ENCODE peak calls at places on chromosomes 7 and 10, in eight cellular contexts. W is fibroblast of mammary gland, B is A549, D is fibroblast of lung, L is left lung, A is cardiac fibroblast, X is mesothelial cell of epicardium, G is RWPE1. N is an unnamed sample.

GRCh38 chr10:113131611-113132330 is 181.7 kb downstream of the TCF7L2 start:
- DNase-seq in W (peak), B (peak), D (peak), A (peak), L (no peak), G (no peak), X (no peak), N (peak)

GRCh38 chr10:67612156-67612555 is 83.8 kb downstream of the CTNNA3 start:
- DNase-seq in W (no peak), L (no peak), D (no peak), X (no peak), G (no peak), B (no peak), A (no peak), N (no peak)

GRCh38 chr10:65701168-65701776 is 1224.6 kb upstream of the LRRTM3 start:
- DNase-seq in W (no peak), D (no peak), A (no peak), B (no peak), X (no peak), L (no peak), G (no peak), N (no peak)

GRCh38 chr7:100017300-100017699 is 1.9 kb downstream of the ZKSCAN1 start:
- DNase-seq in L (no peak), W (no peak), B (no peak), X (no peak), D (no peak), G (no peak), A (no peak), N (no peak)

GRCh38 chr7:44289341-44290249 is 35.8 kb downstream of the CAMK2B start:
- DNase-seq in X (no peak), D (no peak), B (no peak), A (peak), L (no peak), G (no peak), W (no peak), N (no peak)

GRCh38 chr10:44886966-44887365 is 24.2 kb upstream of the TMEM72 start:
- DNase-seq in W (no peak), X (no peak), G (no peak), D (no peak), L (no peak), B (no peak), A (no peak), N (no peak)

GRCh38 chr7:110061387-110061786 is 1029.5 kb upstream of the LRRN3 start:
- DNase-seq in G (no peak), B (no peak), L (no peak), A (no peak), D (no peak), W (no peak), X (no peak), N (no peak)

GRCh38 chr10:930415-931325 is 835 bp downstream of the LARP4B start:
- DNase-seq in W (peak), L (peak), B (peak), A (peak), G (peak), D (peak), X (peak), N (peak)

GRCh38 chr7:39085590-39086049 is 107.9 kb downstream of the POU6F2 start:
- DNase-seq in D (no peak), A (peak), G (no peak), X (no peak), L (no peak), W (peak), B (no peak), N (no peak)

GRCh38 chr10:32954080-32954479 is 4.0 kb downstream of the ITGB1 start:
- DNase-seq in W (no peak), G (no peak), B (peak), L (no peak), X (no peak), A (no peak), D (no peak), N (no peak)
- TF ChIP-seq CTCF in W (no peak), G (no peak), B (peak), L (no peak), X (no peak), A (peak), D (no peak), N (no peak)

DNA sequence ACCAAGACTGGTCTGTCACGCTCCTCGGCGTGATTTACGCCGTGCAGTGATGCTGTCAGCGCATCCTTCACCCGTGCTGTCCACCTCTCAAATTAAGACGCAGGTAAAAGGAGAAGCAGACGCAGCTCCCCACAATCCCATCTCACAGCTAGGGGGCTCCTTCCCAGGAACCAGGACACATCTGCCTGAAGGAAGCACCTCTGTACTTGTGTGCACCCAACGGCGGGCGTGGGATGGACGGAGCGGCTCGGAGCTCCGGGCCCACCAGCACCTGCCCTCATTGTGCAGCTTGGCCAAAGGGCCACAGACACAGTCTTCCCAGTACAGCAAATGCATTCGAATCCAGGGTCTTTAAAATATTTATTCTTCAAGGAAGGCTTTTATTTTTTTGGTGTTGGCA is 55.3 kb downstream of the STK32C start:
- DNase-seq in W (no peak), A (no peak), X (no peak), B (peak), G (no peak), L (no peak), D (no peak), N (no peak)
- TF ChIP-seq CTCF in W (no peak), A (no peak), X (no peak), B (no peak), G (no peak), L (no peak), D (no peak), N (no peak)

GRCh38 chr10:71631007-71631859 is 88.3 kb downstream of the C10orf105 start:
- DNase-seq in D (no peak), W (no peak), L (no peak), B (no peak), A (no peak), X (no peak), G (no peak), N (no peak)
- TF ChIP-seq CTCF in D (no peak), W (no peak), L (no peak), B (no peak), A (no peak), X (no peak), G (no peak), N (no peak)

DNA sequence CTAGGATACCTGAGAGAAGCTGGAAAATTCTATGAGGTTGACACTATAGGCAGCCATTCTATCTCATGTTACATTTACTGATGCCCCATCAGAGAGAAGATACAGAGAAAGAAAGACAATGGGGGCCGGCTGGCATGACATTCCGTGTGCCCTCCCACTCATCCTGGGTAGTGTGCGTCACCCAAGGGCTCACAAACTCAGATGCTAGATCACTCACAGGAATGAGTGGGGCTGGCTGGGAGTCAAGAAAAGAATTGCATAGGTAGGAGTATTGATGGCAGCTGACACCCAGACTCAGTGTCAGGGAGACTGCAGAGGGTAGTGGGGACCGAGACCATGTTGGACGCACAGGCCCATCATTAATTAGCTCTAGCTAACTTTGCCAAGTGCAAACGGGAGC is 1113.5 kb upstream of the AUTS2 start:
- DNase-seq in D (no peak), W (no peak), A (no peak), L (no peak), X (no peak), G (no peak), B (no peak), N (no peak)
- TF ChIP-seq CTCF in D (no peak), W (no peak), A (no peak), L (no peak), X (no peak), G (no peak), B (no peak), N (no peak)

DNA sequence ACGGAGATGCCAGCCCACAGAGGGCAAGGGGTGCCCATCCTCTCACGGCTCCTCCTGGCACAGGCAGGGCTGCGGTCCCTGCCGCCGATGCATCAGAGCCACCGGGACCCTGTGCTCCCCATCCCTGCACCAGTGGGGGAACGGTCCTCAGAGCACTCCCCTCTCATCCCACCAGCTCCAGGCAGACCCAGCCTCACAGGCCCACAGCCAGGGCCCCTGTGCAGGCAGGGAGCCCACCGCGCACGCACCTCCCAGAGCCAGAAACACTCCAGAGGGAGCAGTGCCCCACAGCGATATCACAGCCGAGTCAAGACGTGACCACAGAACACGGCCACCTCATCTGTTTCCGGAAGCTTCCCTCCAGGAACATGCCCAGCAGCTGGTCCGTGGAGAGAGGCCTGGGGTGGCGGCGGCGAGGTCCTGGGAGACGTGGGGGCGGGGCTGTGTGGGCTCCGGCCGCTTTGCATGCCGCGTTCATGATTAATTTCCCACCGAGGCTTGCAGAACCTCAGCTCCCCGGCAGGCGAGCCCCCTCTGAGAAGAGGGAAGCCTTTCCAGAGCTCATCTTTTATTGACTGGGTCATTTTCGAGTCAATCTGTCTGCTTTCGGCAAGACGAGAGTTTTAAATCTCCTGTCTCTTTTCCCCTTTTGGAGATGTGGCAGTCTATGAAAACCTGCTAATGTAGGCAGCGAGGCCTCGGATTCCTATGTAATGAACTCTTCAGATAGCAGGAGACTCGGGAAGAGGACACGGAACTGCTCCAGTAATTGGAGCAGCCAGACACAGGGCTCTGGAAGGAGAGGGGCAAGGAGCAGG is 242.6 kb downstream of the ELFN1 start:
- DNase-seq in X (peak), W (peak), G (no peak), B (no peak), A (peak), D (peak), L (peak), N (no peak)
- TF ChIP-seq CTCF in X (no peak), W (peak), G (no peak), B (no peak), A (peak), D (peak), L (no peak), N (no peak)

GRCh38 chr7:142873281-142873784 is 12.2 kb downstream of the TRPV6 start:
- DNase-seq in G (no peak), B (peak), X (no peak), A (peak), L (no peak), W (peak), D (no peak), N (no peak)
- TF ChIP-seq CTCF in G (peak), B (no peak), X (no peak), A (peak), L (peak), W (peak), D (peak), N (peak)